ENCODE peak calls at places on chromosomes 6 and 20, in five cellular contexts. One of them, this sample, is unnamed.

GRCh38 chr6:154039231-154039842 is at the start of gene OPRM1:
- DNase-seq in HepG2: no peak
- DNase-seq in K562: peak
- DNase-seq in GM12878: no peak
- DNase-seq in H1: peak
- DNase-seq in this sample: no peak

GRCh38 chr20:1396702-1397101 is 3.8 kb upstream of the FKBP1A start:
- DNase-seq in HepG2: no peak
- DNase-seq in K562: no peak
- DNase-seq in GM12878: no peak
- DNase-seq in H1: no peak
- DNase-seq in this sample: no peak

GRCh38 chr6:16316741-16317251 is 78.4 kb downstream of the GMPR start:
- DNase-seq in HepG2: peak
- DNase-seq in K562: peak
- DNase-seq in GM12878: no peak
- DNase-seq in H1: no peak
- DNase-seq in this sample: peak

GRCh38 chr6:39330476-39330875 is 8.0 kb upstream of the KCNK16 start:
- DNase-seq in HepG2: no peak
- DNase-seq in K562: no peak
- DNase-seq in GM12878: no peak
- DNase-seq in H1: no peak
- DNase-seq in this sample: no peak

GRCh38 chr6:80454197-80454596 is 347.7 kb downstream of the BCKDHB start:
- DNase-seq in HepG2: no peak
- DNase-seq in K562: no peak
- DNase-seq in GM12878: peak
- DNase-seq in H1: no peak
- DNase-seq in this sample: peak

GRCh38 chr6:105181981-105182515 is 2.2 kb upstream of the POPDC3 start:
- DNase-seq in HepG2: no peak
- DNase-seq in K562: no peak
- DNase-seq in GM12878: no peak
- DNase-seq in H1: no peak
- DNase-seq in this sample: no peak

GRCh38 chr6:25670793-25671513 is 18.9 kb downstream of the SCGN start:
- DNase-seq in HepG2: no peak
- DNase-seq in K562: no peak
- DNase-seq in GM12878: no peak
- DNase-seq in H1: no peak
- DNase-seq in this sample: peak

GRCh38 chr6:110878751-110879539 is 4.4 kb downstream of the AMD1 start:
- DNase-seq in HepG2: no peak
- DNase-seq in K562: peak
- DNase-seq in GM12878: no peak
- DNase-seq in H1: no peak
- DNase-seq in this sample: no peak

GRCh38 chr6:63307581-63308246 is 12.1 kb downstream of the LGSN start:
- DNase-seq in HepG2: peak
- DNase-seq in K562: no peak
- DNase-seq in GM12878: peak
- DNase-seq in H1: no peak
- DNase-seq in this sample: peak

GRCh38 chr6:161242779-161243693 is 30.8 kb downstream of the AGPAT4 start:
- DNase-seq in HepG2: no peak
- DNase-seq in K562: no peak
- DNase-seq in GM12878: no peak
- DNase-seq in H1: peak
- DNase-seq in this sample: no peak

GRCh38 chr20:48787861-48788375 is 39.9 kb downstream of the PREX1 start:
- DNase-seq in HepG2: peak
- DNase-seq in K562: no peak
- DNase-seq in GM12878: no peak
- DNase-seq in H1: no peak
- DNase-seq in this sample: no peak

GRCh38 chr6:38146021-38146657 is 326.6 kb downstream of the ZFAND3 start:
- DNase-seq in HepG2: no peak
- DNase-seq in K562: no peak
- DNase-seq in GM12878: no peak
- DNase-seq in H1: no peak
- DNase-seq in this sample: no peak

GRCh38 chr6:165390475-165390874 is 81.1 kb upstream of the C6orf118 start:
- DNase-seq in HepG2: no peak
- DNase-seq in K562: no peak
- DNase-seq in GM12878: no peak
- DNase-seq in H1: no peak
- DNase-seq in this sample: no peak

GRCh38 chr6:7004581-7005297 is 103.0 kb upstream of the RREB1 start:
- DNase-seq in HepG2: no peak
- DNase-seq in K562: no peak
- DNase-seq in GM12878: no peak
- DNase-seq in H1: no peak
- DNase-seq in this sample: no peak

GRCh38 chr6:36755435-36756348 is 58.1 kb downstream of the RAB44 start:
- DNase-seq in HepG2: peak
- DNase-seq in K562: no peak
- DNase-seq in GM12878: peak
- DNase-seq in H1: no peak
- DNase-seq in this sample: no peak

GRCh38 chr6:148629910-148630470 is 116.8 kb upstream of the UST start:
- DNase-seq in HepG2: no peak
- DNase-seq in K562: no peak
- DNase-seq in GM12878: no peak
- DNase-seq in H1: no peak
- DNase-seq in this sample: no peak

GRCh38 chr6:22954749-22955385 is 385.5 kb downstream of the HDGFL1 start:
- DNase-seq in HepG2: peak
- DNase-seq in K562: no peak
- DNase-seq in GM12878: no peak
- DNase-seq in H1: no peak
- DNase-seq in this sample: no peak

GRCh38 chr20:21609221-21609620 is 95.4 kb upstream of the NKX2-2 start:
- DNase-seq in HepG2: peak
- DNase-seq in K562: no peak
- DNase-seq in GM12878: no peak
- DNase-seq in H1: no peak
- DNase-seq in this sample: no peak

GRCh38 chr6:10451828-10452509 is 37.1 kb upstream of the TFAP2A start:
- DNase-seq in HepG2: no peak
- DNase-seq in K562: no peak
- DNase-seq in GM12878: no peak
- DNase-seq in H1: no peak
- DNase-seq in this sample: peak

GRCh38 chr6:128655978-128656498 is 135.6 kb upstream of the PTPRK start:
- DNase-seq in HepG2: no peak
- DNase-seq in K562: no peak
- DNase-seq in GM12878: peak
- DNase-seq in H1: no peak
- DNase-seq in this sample: peak

GRCh38 chr6:157222201-157222981 is 100.9 kb downstream of the TMEM242 start:
- DNase-seq in HepG2: no peak
- DNase-seq in K562: no peak
- DNase-seq in GM12878: no peak
- DNase-seq in H1: no peak
- DNase-seq in this sample: no peak

GRCh38 chr6:157148391-157149323 is 174.7 kb downstream of the TMEM242 start:
- DNase-seq in HepG2: no peak
- DNase-seq in K562: no peak
- DNase-seq in GM12878: no peak
- DNase-seq in H1: no peak
- DNase-seq in this sample: peak

GRCh38 chr20:53611449-53611894 is 17.8 kb upstream of the ZNF217 start:
- DNase-seq in HepG2: no peak
- DNase-seq in K562: no peak
- DNase-seq in GM12878: peak
- DNase-seq in H1: no peak
- DNase-seq in this sample: peak

GRCh38 chr20:34579936-34580587 is 21.5 kb downstream of the MAP1LC3A start:
- DNase-seq in HepG2: no peak
- DNase-seq in K562: no peak
- DNase-seq in GM12878: peak
- DNase-seq in H1: no peak
- DNase-seq in this sample: no peak

GRCh38 chr20:38601216-38602184 is at the start of gene ARHGAP40:
- DNase-seq in HepG2: peak
- DNase-seq in K562: peak
- DNase-seq in GM12878: no peak
- DNase-seq in H1: no peak
- DNase-seq in this sample: peak

DNA sequence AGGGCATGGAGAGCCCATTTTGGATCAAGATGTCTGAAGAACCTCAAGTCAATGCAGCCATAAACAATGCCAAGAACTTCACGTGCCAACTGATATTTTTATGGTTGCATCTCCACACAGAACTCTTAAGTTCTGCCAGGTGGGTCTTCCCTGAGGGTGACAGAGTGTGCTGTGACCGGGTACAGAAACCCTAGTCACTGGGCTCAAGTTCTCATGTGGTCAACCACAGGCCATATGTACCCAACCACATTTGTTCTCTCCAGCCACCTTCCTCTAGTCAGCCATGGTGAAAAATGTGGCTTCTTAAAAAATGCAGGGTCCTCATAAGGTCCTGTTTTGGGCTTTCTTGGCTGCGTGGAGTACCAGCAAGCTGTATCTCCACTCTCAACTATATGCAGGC is 48.9 kb downstream of the CLIC5 start:
- DNase-seq in HepG2: no peak
- DNase-seq in K562: no peak
- DNase-seq in GM12878: no peak
- DNase-seq in H1: no peak
- DNase-seq in this sample: no peak
- TF ChIP-seq RAD21 in HepG2: no peak
- TF ChIP-seq RAD21 in K562: no peak
- TF ChIP-seq RAD21 in GM12878: no peak
- TF ChIP-seq RAD21 in H1: no peak
- TF ChIP-seq RAD21 in this sample: no peak

GRCh38 chr6:99590728-99591672 is 15.6 kb upstream of the PRDM13 start:
- DNase-seq in HepG2: no peak
- DNase-seq in K562: no peak
- DNase-seq in GM12878: no peak
- DNase-seq in H1: no peak
- DNase-seq in this sample: no peak

GRCh38 chr6:99589907-99590493 is 16.6 kb upstream of the PRDM13 start:
- DNase-seq in HepG2: no peak
- DNase-seq in K562: no peak
- DNase-seq in GM12878: no peak
- DNase-seq in H1: no peak
- DNase-seq in this sample: no peak

GRCh38 chr6:99587792-99588191 is 18.8 kb upstream of the PRDM13 start:
- DNase-seq in HepG2: no peak
- DNase-seq in K562: no peak
- DNase-seq in GM12878: no peak
- DNase-seq in H1: no peak
- DNase-seq in this sample: no peak

GRCh38 chr6:99589290-99589672 is 17.4 kb upstream of the PRDM13 start:
- DNase-seq in HepG2: no peak
- DNase-seq in K562: no peak
- DNase-seq in GM12878: no peak
- DNase-seq in H1: no peak
- DNase-seq in this sample: no peak

GRCh38 chr6:99588618-99589289 is 17.9 kb upstream of the PRDM13 start:
- DNase-seq in HepG2: peak
- DNase-seq in K562: no peak
- DNase-seq in GM12878: no peak
- DNase-seq in H1: peak
- DNase-seq in this sample: no peak
- TF ChIP-seq EZH2 in HepG2: no peak
- TF ChIP-seq EZH2 in K562: no peak
- TF ChIP-seq EZH2 in GM12878: no peak
- TF ChIP-seq EZH2 in H1: peak
- TF ChIP-seq EZH2 in this sample: no peak

GRCh38 chr6:27144740-27145079 is 102.8 kb upstream of the PRSS16 start:
- DNase-seq in HepG2: no peak
- DNase-seq in K562: no peak
- DNase-seq in GM12878: no peak
- DNase-seq in H1: no peak
- DNase-seq in this sample: no peak

GRCh38 chr6:27143474-27144026 is 104.0 kb upstream of the PRSS16 start:
- DNase-seq in HepG2: no peak
- DNase-seq in K562: no peak
- DNase-seq in GM12878: no peak
- DNase-seq in H1: no peak
- DNase-seq in this sample: no peak

GRCh38 chr6:27148404-27148795 is 99.1 kb upstream of the PRSS16 start:
- DNase-seq in HepG2: no peak
- DNase-seq in K562: no peak
- DNase-seq in GM12878: no peak
- DNase-seq in H1: no peak
- DNase-seq in this sample: no peak

GRCh38 chr6:27146706-27147507 is 100.6 kb upstream of the PRSS16 start:
- DNase-seq in HepG2: peak
- DNase-seq in K562: peak
- DNase-seq in GM12878: peak
- DNase-seq in H1: peak
- DNase-seq in this sample: peak

DNA sequence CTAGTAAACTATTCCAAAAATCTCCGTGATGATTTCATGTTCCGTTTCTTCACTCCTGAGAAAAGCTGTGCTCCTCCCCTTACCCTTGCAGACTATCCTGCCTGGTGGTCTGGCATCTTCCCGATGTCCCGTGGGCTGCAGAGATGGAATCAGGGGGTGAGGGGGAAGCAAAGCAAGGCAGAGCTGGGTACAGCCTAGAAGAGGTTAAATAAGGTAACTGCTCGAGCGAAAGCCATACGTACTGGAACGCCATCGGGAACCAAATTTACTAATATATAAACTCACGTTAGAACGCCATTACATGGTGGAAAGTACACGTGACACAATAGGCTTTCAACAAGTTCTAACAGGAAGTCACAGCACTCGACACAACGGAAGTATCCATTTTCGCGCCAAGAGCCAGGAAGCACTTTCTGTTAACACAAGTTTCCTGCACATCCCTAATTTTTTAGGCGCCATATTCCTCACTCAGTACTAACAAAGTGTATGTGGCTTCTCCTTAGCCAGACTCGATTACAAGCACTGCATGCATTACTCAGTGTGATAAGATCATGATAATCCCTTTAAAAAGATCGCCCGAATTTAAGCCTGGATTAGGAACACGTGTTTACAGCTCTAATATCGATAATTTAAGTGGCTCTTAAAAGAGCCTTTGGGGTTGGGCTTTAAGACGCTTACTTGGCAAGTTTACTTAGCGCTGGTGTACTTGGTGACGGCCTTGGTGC is 101.6 kb upstream of the PRSS16 start:
- DNase-seq in HepG2: peak
- DNase-seq in K562: no peak
- DNase-seq in GM12878: peak
- DNase-seq in H1: no peak
- DNase-seq in this sample: peak
- TF ChIP-seq RAD21 in HepG2: no peak
- TF ChIP-seq RAD21 in K562: no peak
- TF ChIP-seq RAD21 in GM12878: no peak
- TF ChIP-seq RAD21 in H1: no peak
- TF ChIP-seq RAD21 in this sample: no peak

DNA sequence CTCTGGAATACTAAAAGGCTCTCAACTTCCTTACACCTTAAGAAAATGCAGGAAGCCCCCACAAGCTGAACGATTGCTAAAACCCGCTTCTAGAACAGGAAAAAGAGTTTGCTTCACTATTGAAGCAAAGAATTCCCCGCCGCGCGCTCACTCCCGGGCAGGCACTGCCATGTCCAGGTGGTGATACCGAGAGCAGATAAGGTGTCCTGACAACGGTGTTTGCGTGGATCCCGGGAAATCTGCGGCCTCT is 1.1 kb downstream of the RRAGD start:
- DNase-seq in HepG2: no peak
- DNase-seq in K562: no peak
- DNase-seq in GM12878: no peak
- DNase-seq in H1: no peak
- DNase-seq in this sample: no peak
- TF ChIP-seq EZH2 in HepG2: peak
- TF ChIP-seq EZH2 in K562: no peak
- TF ChIP-seq EZH2 in GM12878: no peak
- TF ChIP-seq EZH2 in H1: no peak
- TF ChIP-seq EZH2 in this sample: no peak

This sample was measured in HCT116.